ENCODE peak calls at places on chromosomes 7 and 10, in four cellular contexts. P, N, B and I are unnamed samples.
A peak's percentile ranks its signal among the peaks of the same experiment; 100 is the strongest.

GRCh38 chr7:146565872-146566271 is 449.3 kb downstream of the CNTNAP2 start:
- DNase-seq in N (no peak), B (no peak), P (no peak), I (no peak)

GRCh38 chr7:83872501-83872900 is 223.6 kb upstream of the SEMA3E start:
- DNase-seq in N (no peak), P (no peak), B (no peak), I (no peak)

GRCh38 chr10:113347508-113347907 is 205.3 kb upstream of the HABP2 start:
- DNase-seq in N (no peak), B (no peak), P (no peak), I (no peak)

GRCh38 chr7:153476166-153476565 is 576.0 kb upstream of the DPP6 start:
- DNase-seq in N (no peak), P (no peak), B (no peak), I (no peak)

GRCh38 chr7:17948503-17949238 is 8.4 kb upstream of the SNX13 start:
- DNase-seq in P (no peak), B (no peak), N (peak; percentile 7), I (no peak)

GRCh38 chr7:16564909-16565426 is 38.3 kb downstream of the LRRC72 start:
- DNase-seq in N (peak; percentile 70), B (peak; percentile 58), P (no peak), I (no peak)

GRCh38 chr7:140638311-140638791 is 2.3 kb downstream of the DENND2A start:
- DNase-seq in B (peak; percentile 55), N (peak; percentile 67), P (peak; percentile 59), I (no peak)

GRCh38 chr7:159040912-159041711 is 103.6 kb downstream of the VIPR2 start:
- DNase-seq in N (no peak), B (no peak), P (no peak), I (no peak)

GRCh38 chr7:7944619-7945282 is 23.8 kb upstream of the GLCCI1 start:
- DNase-seq in N (no peak), P (peak; percentile 81), B (no peak), I (no peak)

GRCh38 chr10:75470901-75471300 is 39.5 kb downstream of the LRMDA start:
- DNase-seq in B (no peak), P (no peak), N (peak; percentile 46), I (no peak)

GRCh38 chr10:103502849-103503660 is 9.6 kb downstream of the NEURL1 start:
- DNase-seq in N (no peak), P (peak; percentile 34), B (no peak), I (no peak)

GRCh38 chr10:87557409-87557808 is 52.7 kb downstream of the MINPP1 start:
- DNase-seq in N (no peak), P (no peak), B (no peak), I (no peak)

GRCh38 chr7:69883399-69883821 is 285.1 kb downstream of the AUTS2 start:
- DNase-seq in P (no peak), N (no peak), B (no peak), I (no peak)

GRCh38 chr7:105840981-105841749 is 35.2 kb downstream of the ATXN7L1 start:
- DNase-seq in N (no peak), B (no peak), P (no peak), I (no peak)

GRCh38 chr10:121521794-121522556 is 76.3 kb downstream of the FGFR2 start:
- DNase-seq in B (no peak), P (no peak), N (no peak), I (no peak)
- H3K4me1 ChIP-seq in B (no peaks in the 10 kb centered on the region), P (peaks cover 25% of the 10 kb centered on the region), N (peaks cover 8% of the 10 kb centered on the region), I (peaks cover 5% of the 10 kb centered on the region)

DNA sequence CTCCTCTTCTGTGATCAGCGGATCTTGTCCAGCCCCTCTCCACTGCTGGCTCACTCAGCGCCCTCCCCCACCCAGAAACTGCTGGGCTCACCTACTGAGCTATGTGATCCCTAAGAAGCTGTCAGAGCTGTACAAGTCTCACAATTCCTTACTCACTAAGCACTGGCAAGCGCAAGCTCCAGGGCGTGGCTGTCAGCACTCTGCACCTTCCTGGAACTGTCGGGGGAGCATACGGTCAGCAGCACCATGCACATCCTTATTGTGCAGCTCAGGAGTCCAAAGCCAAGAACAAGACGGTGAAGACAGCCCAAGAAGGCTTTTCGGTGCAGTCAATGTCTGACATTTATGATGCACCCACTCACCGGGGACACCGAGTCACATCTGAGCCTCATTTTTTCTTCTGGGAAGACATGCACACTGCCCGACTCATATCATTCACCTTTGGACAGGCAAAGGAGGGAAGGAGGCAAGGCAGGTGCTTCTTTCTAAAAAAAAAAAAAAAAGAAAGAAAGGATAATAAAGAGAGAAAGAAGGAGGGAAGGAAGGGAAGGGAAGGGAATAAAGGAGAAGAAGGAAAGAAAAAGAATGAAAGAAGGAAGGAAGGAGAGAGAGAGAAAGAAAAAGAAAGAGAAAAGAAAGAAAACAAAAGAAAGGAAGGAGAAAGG is 56.3 kb downstream of the ASB13 start:
- DNase-seq in N (no peak), B (peak; percentile 81), P (peak; percentile 88), I (no peak)
- H3K4me3 ChIP-seq in N (no peak overlapping the region), B (peak overlapping the region; percentile 29), P (no peak overlapping the region), I (no peak overlapping the region)

DNA sequence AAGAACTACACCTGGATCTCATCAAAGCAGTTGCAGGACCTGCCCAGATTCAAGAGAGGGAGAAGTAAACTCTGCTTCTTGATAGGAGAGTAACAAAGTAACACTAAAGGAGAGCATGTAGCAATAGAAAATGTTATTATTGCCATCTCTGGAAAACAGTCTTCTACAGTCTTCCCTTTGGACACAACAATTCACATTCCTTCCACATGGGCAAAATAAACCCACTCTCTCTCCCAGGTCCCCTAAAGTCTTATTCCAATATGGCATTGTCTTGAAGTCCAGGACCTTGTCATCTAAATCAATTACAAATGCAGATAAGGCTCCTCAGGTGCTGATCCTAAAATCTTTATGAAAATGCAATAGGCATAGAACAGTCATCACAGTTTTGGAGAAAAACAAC is 10.3 kb upstream of the WNT2 start:
- DNase-seq in N (no peak), B (no peak), P (no peak), I (no peak)
- TF ChIP-seq CTCF in N (peak; percentile 16), B (no peak), P (no peak), I (no peak)

DNA sequence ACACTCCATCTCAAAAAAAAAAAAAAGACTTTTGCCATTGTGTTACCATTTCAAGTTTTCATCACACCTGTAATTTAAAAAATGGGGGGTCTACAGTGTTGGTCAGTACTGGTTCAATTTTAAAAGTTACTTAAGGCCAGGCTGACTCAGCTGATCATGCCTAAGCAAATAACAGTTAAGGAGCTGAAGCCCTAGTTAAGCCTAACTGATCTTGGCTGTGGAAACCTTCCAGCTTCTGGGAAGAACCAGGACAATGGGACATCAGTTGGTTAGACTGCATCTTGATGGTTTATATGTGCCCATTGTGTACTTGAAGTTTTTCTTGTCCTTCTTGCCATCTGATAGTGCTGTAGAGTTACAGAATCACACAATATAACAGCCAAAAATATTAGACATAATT is 26.7 kb downstream of the VCL start:
- DNase-seq in N (no peak), P (no peak), B (no peak), I (no peak)
- H3K4me1 ChIP-seq in N (peaks cover 20% of the 10 kb centered on the region), P (peaks cover 12% of the 10 kb centered on the region), B (peaks cover 78% of the 10 kb centered on the region), I (peaks cover 6% of the 10 kb centered on the region)

DNA sequence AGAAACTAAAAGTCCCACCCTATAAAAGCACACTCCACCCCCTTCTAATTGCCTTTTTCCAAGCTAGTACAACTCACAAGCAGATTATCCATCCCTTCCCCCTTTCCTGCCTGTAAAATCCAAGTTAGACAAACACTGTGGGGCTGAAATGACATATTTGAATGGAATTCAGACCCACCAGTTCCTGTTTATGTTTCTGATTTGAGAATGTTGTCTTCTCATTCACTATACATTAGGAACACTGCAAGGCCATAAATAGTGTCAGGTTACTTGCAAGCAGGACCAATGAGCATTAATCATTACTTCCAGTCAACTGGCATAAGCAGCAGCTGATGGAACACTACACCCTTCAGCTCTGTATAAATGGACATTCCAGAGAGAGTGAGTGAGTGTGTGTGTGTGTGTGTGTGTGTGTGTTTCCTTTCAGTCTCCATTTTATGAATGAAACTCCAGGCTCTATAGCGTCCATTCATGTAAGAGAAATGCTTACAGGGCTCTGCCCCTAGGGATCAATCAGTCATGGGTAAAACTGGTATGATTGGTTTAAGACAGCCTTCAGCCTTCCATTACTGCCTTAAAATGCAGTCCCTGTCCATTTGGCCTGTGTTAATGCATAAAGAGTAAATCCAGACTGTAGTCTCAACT is 69.3 kb downstream of the ETV1 start:
- DNase-seq in P (no peak), B (peak; percentile 86), N (peak; percentile 99), I (no peak)
- H3K4me3 ChIP-seq in P (no peak overlapping the region), B (no peak overlapping the region), N (no peak overlapping the region), I (no peak overlapping the region)

GRCh38 chr10:93357680-93358079 is 124.5 kb downstream of the MYOF start:
- DNase-seq in B (peak; percentile 59), N (peak; percentile 62), P (no peak), I (no peak)
- TF ChIP-seq CTCF in B (peak; percentile 47), N (peak; percentile 66), P (no peak), I (peak; percentile 31)